ENCODE peak calls at places on chromosomes 16 and 17, in nine cellular contexts. One of them, this sample, is unnamed.

GRCh38 chr17:67994827-67995567 is 1.3 kb downstream of the C17orf58 start:
- DNase-seq in HL-60: no peak
- DNase-seq in thoracic aorta: no peak
- DNase-seq in activated CD8-positive, alpha-beta T cell treated with anti-CD3 and anti-CD28 coated beads for 36 hours: no peak
- DNase-seq in left ventricle myocardium inferior: no peak
- DNase-seq in astrocyte of the spinal cord: peak; percentile 75
- DNase-seq in OCI-LY7: peak; percentile 12
- DNase-seq in choroid plexus epithelial cell: peak; percentile 85
- DNase-seq in AG04449: peak; percentile 42
- DNase-seq in this sample: no peak

GRCh38 chr17:3915642-3916012 is 638 bp downstream of the P2RX1 start:
- DNase-seq in AG04449: no peak
- DNase-seq in activated CD8-positive, alpha-beta T cell treated with anti-CD3 and anti-CD28 coated beads for 36 hours: peak; percentile 20
- DNase-seq in left ventricle myocardium inferior: no peak
- DNase-seq in choroid plexus epithelial cell: no peak
- DNase-seq in OCI-LY7: no peak
- DNase-seq in HL-60: peak; percentile 13
- DNase-seq in thoracic aorta: no peak
- DNase-seq in astrocyte of the spinal cord: no peak
- DNase-seq in this sample: no peak

GRCh38 chr17:77640242-77640641 is 318.3 kb upstream of the TNRC6C start:
- DNase-seq in OCI-LY7: no peak
- DNase-seq in AG04449: no peak
- DNase-seq in activated CD8-positive, alpha-beta T cell treated with anti-CD3 and anti-CD28 coated beads for 36 hours: no peak
- DNase-seq in thoracic aorta: no peak
- DNase-seq in choroid plexus epithelial cell: no peak
- DNase-seq in left ventricle myocardium inferior: no peak
- DNase-seq in HL-60: no peak
- DNase-seq in astrocyte of the spinal cord: no peak
- DNase-seq in this sample: no peak

GRCh38 chr17:12737740-12738469 is 51.4 kb upstream of the ARHGAP44 start:
- DNase-seq in OCI-LY7: no peak
- DNase-seq in HL-60: no peak
- DNase-seq in left ventricle myocardium inferior: no peak
- DNase-seq in activated CD8-positive, alpha-beta T cell treated with anti-CD3 and anti-CD28 coated beads for 36 hours: no peak
- DNase-seq in thoracic aorta: no peak
- DNase-seq in AG04449: no peak
- DNase-seq in choroid plexus epithelial cell: peak; percentile 15
- DNase-seq in astrocyte of the spinal cord: no peak
- DNase-seq in this sample: no peak

GRCh38 chr16:27096375-27096774 is 29.6 kb downstream of the C16orf82 start:
- DNase-seq in AG04449: no peak
- DNase-seq in thoracic aorta: no peak
- DNase-seq in HL-60: no peak
- DNase-seq in activated CD8-positive, alpha-beta T cell treated with anti-CD3 and anti-CD28 coated beads for 36 hours: no peak
- DNase-seq in OCI-LY7: no peak
- DNase-seq in left ventricle myocardium inferior: no peak
- DNase-seq in choroid plexus epithelial cell: no peak
- DNase-seq in astrocyte of the spinal cord: no peak
- DNase-seq in this sample: no peak

GRCh38 chr17:57312242-57312641 is 55.9 kb downstream of the MSI2 start:
- DNase-seq in activated CD8-positive, alpha-beta T cell treated with anti-CD3 and anti-CD28 coated beads for 36 hours: no peak
- DNase-seq in HL-60: peak; percentile 5
- DNase-seq in thoracic aorta: no peak
- DNase-seq in choroid plexus epithelial cell: peak; percentile 17
- DNase-seq in OCI-LY7: no peak
- DNase-seq in astrocyte of the spinal cord: no peak
- DNase-seq in AG04449: no peak
- DNase-seq in left ventricle myocardium inferior: no peak
- DNase-seq in this sample: no peak

GRCh38 chr17:77887464-77888241 is 70.8 kb upstream of the TNRC6C start:
- DNase-seq in HL-60: no peak
- DNase-seq in astrocyte of the spinal cord: peak; percentile 43
- DNase-seq in thoracic aorta: peak; percentile 91
- DNase-seq in AG04449: no peak
- DNase-seq in OCI-LY7: peak; percentile 33
- DNase-seq in left ventricle myocardium inferior: peak; percentile 88
- DNase-seq in choroid plexus epithelial cell: peak; percentile 66
- DNase-seq in activated CD8-positive, alpha-beta T cell treated with anti-CD3 and anti-CD28 coated beads for 36 hours: peak; percentile 80
- DNase-seq in this sample: peak; percentile 59

GRCh38 chr16:82146957-82147356 is 23.1 kb downstream of the MPHOSPH6 start:
- DNase-seq in left ventricle myocardium inferior: no peak
- DNase-seq in OCI-LY7: no peak
- DNase-seq in thoracic aorta: no peak
- DNase-seq in choroid plexus epithelial cell: no peak
- DNase-seq in activated CD8-positive, alpha-beta T cell treated with anti-CD3 and anti-CD28 coated beads for 36 hours: no peak
- DNase-seq in AG04449: no peak
- DNase-seq in HL-60: no peak
- DNase-seq in astrocyte of the spinal cord: no peak
- DNase-seq in this sample: no peak

GRCh38 chr17:80005360-80006338 is 30.0 kb downstream of the TBC1D16 start:
- DNase-seq in activated CD8-positive, alpha-beta T cell treated with anti-CD3 and anti-CD28 coated beads for 36 hours: peak; percentile 66
- DNase-seq in astrocyte of the spinal cord: peak; percentile 33
- DNase-seq in choroid plexus epithelial cell: peak; percentile 56
- DNase-seq in HL-60: peak; percentile 40
- DNase-seq in thoracic aorta: no peak
- DNase-seq in OCI-LY7: peak; percentile 72
- DNase-seq in left ventricle myocardium inferior: no peak
- DNase-seq in AG04449: no peak
- DNase-seq in this sample: no peak

GRCh38 chr16:31093132-31093703 is 1.4 kb downstream of the VKORC1 start:
- DNase-seq in choroid plexus epithelial cell: peak; percentile 56
- DNase-seq in HL-60: peak; percentile 26
- DNase-seq in OCI-LY7: peak; percentile 59
- DNase-seq in astrocyte of the spinal cord: peak; percentile 32
- DNase-seq in activated CD8-positive, alpha-beta T cell treated with anti-CD3 and anti-CD28 coated beads for 36 hours: peak; percentile 37
- DNase-seq in left ventricle myocardium inferior: no peak
- DNase-seq in thoracic aorta: no peak
- DNase-seq in AG04449: no peak
- DNase-seq in this sample: no peak

GRCh38 chr16:2663553-2664521 is 18.5 kb upstream of the KCTD5 start:
- DNase-seq in left ventricle myocardium inferior: no peak
- DNase-seq in AG04449: peak; percentile 14
- DNase-seq in thoracic aorta: no peak
- DNase-seq in choroid plexus epithelial cell: peak; percentile 7
- DNase-seq in activated CD8-positive, alpha-beta T cell treated with anti-CD3 and anti-CD28 coated beads for 36 hours: peak; percentile 85
- DNase-seq in astrocyte of the spinal cord: peak; percentile 20
- DNase-seq in HL-60: no peak
- DNase-seq in OCI-LY7: no peak
- DNase-seq in this sample: peak; percentile 76

GRCh38 chr16:89375021-89375420 is 115.3 kb downstream of the ANKRD11 start:
- DNase-seq in thoracic aorta: no peak
- DNase-seq in astrocyte of the spinal cord: no peak
- DNase-seq in activated CD8-positive, alpha-beta T cell treated with anti-CD3 and anti-CD28 coated beads for 36 hours: no peak
- DNase-seq in OCI-LY7: peak; percentile 73
- DNase-seq in left ventricle myocardium inferior: no peak
- DNase-seq in AG04449: no peak
- DNase-seq in choroid plexus epithelial cell: peak; percentile 58
- DNase-seq in HL-60: no peak
- DNase-seq in this sample: no peak

GRCh38 chr16:78509965-78510364 is 410.5 kb downstream of the WWOX start:
- DNase-seq in choroid plexus epithelial cell: no peak
- DNase-seq in astrocyte of the spinal cord: no peak
- DNase-seq in thoracic aorta: no peak
- DNase-seq in AG04449: no peak
- DNase-seq in activated CD8-positive, alpha-beta T cell treated with anti-CD3 and anti-CD28 coated beads for 36 hours: no peak
- DNase-seq in OCI-LY7: no peak
- DNase-seq in HL-60: no peak
- DNase-seq in left ventricle myocardium inferior: no peak
- DNase-seq in this sample: no peak
- TF ChIP-seq CTCF in choroid plexus epithelial cell: no peak
- TF ChIP-seq CTCF in astrocyte of the spinal cord: no peak
- TF ChIP-seq CTCF in thoracic aorta: no peak
- TF ChIP-seq CTCF in AG04449: no peak
- TF ChIP-seq CTCF in activated CD8-positive, alpha-beta T cell treated with anti-CD3 and anti-CD28 coated beads for 36 hours: no peak
- TF ChIP-seq CTCF in OCI-LY7: no peak
- TF ChIP-seq CTCF in HL-60: no peak
- TF ChIP-seq CTCF in left ventricle myocardium inferior: no peak
- TF ChIP-seq CTCF in this sample: no peak

GRCh38 chr16:58843675-58844074 is 109.6 kb upstream of the GOT2 start:
- DNase-seq in AG04449: peak; percentile 4
- DNase-seq in activated CD8-positive, alpha-beta T cell treated with anti-CD3 and anti-CD28 coated beads for 36 hours: no peak
- DNase-seq in HL-60: peak; percentile 11
- DNase-seq in OCI-LY7: peak; percentile 37
- DNase-seq in left ventricle myocardium inferior: no peak
- DNase-seq in astrocyte of the spinal cord: peak; percentile 40
- DNase-seq in thoracic aorta: no peak
- DNase-seq in choroid plexus epithelial cell: peak; percentile 53
- DNase-seq in this sample: no peak
- TF ChIP-seq CTCF in AG04449: no peak
- TF ChIP-seq CTCF in activated CD8-positive, alpha-beta T cell treated with anti-CD3 and anti-CD28 coated beads for 36 hours: no peak
- TF ChIP-seq CTCF in HL-60: peak; percentile 12
- TF ChIP-seq CTCF in OCI-LY7: peak; percentile 72
- TF ChIP-seq CTCF in left ventricle myocardium inferior: peak; percentile 18
- TF ChIP-seq CTCF in astrocyte of the spinal cord: peak; percentile 15
- TF ChIP-seq CTCF in thoracic aorta: no peak
- TF ChIP-seq CTCF in choroid plexus epithelial cell: peak; percentile 20
- TF ChIP-seq CTCF in this sample: no peak

GRCh38 chr17:18093616-18094408 is 6.1 kb downstream of the DRG2 start:
- DNase-seq in HL-60: peak; percentile 11
- DNase-seq in astrocyte of the spinal cord: peak; percentile 55
- DNase-seq in left ventricle myocardium inferior: peak; percentile 74
- DNase-seq in AG04449: no peak
- DNase-seq in thoracic aorta: no peak
- DNase-seq in activated CD8-positive, alpha-beta T cell treated with anti-CD3 and anti-CD28 coated beads for 36 hours: peak; percentile 51
- DNase-seq in choroid plexus epithelial cell: peak; percentile 92
- DNase-seq in OCI-LY7: peak; percentile 22
- DNase-seq in this sample: no peak

GRCh38 chr17:18089613-18090012 is 1.9 kb downstream of the DRG2 start:
- DNase-seq in OCI-LY7: no peak
- DNase-seq in HL-60: no peak
- DNase-seq in AG04449: no peak
- DNase-seq in astrocyte of the spinal cord: no peak
- DNase-seq in choroid plexus epithelial cell: no peak
- DNase-seq in left ventricle myocardium inferior: no peak
- DNase-seq in thoracic aorta: no peak
- DNase-seq in activated CD8-positive, alpha-beta T cell treated with anti-CD3 and anti-CD28 coated beads for 36 hours: no peak
- DNase-seq in this sample: no peak

GRCh38 chr17:18084256-18084655 is 3.5 kb upstream of the DRG2 start:
- DNase-seq in astrocyte of the spinal cord: no peak
- DNase-seq in choroid plexus epithelial cell: no peak
- DNase-seq in left ventricle myocardium inferior: no peak
- DNase-seq in HL-60: no peak
- DNase-seq in thoracic aorta: no peak
- DNase-seq in OCI-LY7: no peak
- DNase-seq in activated CD8-positive, alpha-beta T cell treated with anti-CD3 and anti-CD28 coated beads for 36 hours: no peak
- DNase-seq in AG04449: no peak
- DNase-seq in this sample: no peak

DNA sequence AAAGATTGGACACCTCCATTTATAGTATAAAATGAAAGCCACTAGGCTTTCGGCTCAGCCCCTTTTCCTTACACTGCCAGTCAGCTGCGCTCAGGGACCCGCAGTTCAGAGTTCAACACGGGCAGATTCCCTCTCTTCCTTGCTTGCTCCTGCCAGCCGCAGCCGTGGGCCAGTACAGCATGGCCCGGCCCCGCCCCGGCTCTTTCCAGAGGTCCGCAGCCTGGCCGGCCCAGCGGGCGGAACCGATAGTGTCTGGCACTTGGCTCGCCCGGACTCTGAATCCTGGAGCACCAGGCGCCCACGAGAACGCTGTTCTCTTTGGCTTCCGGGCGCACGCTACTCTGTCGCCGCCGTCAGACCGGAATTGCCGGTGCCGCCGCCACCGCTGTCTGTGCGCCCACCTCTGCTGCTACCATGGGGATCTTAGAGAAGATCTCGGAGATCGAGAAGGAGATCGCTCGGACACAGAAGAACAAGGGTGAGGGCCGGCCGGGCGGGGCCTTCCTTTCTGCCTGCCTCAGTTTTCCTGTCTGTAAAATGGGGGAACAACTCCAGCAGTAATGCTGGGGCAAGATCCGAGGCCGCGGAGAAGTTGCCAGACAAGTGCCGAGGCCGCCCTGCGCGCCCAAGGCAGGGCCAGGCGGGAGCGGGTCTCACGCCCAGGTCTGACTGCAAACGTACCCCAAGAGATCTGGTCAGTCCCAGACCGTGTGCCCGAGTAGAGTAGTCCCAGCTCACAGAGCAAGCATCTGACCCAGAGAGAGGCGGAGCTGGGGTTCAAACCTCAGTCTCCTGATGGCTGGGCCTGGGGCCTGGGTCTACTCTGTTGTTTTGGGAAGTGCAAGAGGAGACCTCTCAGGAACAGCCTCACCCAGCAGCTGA is at the start of gene DRG2:
- DNase-seq in thoracic aorta: peak; percentile 68
- DNase-seq in activated CD8-positive, alpha-beta T cell treated with anti-CD3 and anti-CD28 coated beads for 36 hours: peak; percentile 91
- DNase-seq in AG04449: peak; percentile 40
- DNase-seq in astrocyte of the spinal cord: peak; percentile 92
- DNase-seq in choroid plexus epithelial cell: peak; percentile 94
- DNase-seq in left ventricle myocardium inferior: peak; percentile 92
- DNase-seq in HL-60: peak; percentile 76
- DNase-seq in OCI-LY7: peak; percentile 91
- DNase-seq in this sample: peak; percentile 59
- TF ChIP-seq CTCF in thoracic aorta: no peak
- TF ChIP-seq CTCF in activated CD8-positive, alpha-beta T cell treated with anti-CD3 and anti-CD28 coated beads for 36 hours: no peak
- TF ChIP-seq CTCF in AG04449: peak; percentile 29
- TF ChIP-seq CTCF in astrocyte of the spinal cord: no peak
- TF ChIP-seq CTCF in choroid plexus epithelial cell: peak; percentile 33
- TF ChIP-seq CTCF in left ventricle myocardium inferior: peak; percentile 16
- TF ChIP-seq CTCF in HL-60: no peak
- TF ChIP-seq CTCF in OCI-LY7: no peak
- TF ChIP-seq CTCF in this sample: no peak

GRCh38 chr17:29619251-29619650 is 3.5 kb downstream of the CORO6 start:
- DNase-seq in OCI-LY7: peak; percentile 45
- DNase-seq in HL-60: peak; percentile 24
- DNase-seq in AG04449: no peak
- DNase-seq in astrocyte of the spinal cord: peak; percentile 29
- DNase-seq in left ventricle myocardium inferior: no peak
- DNase-seq in choroid plexus epithelial cell: peak; percentile 59
- DNase-seq in thoracic aorta: no peak
- DNase-seq in activated CD8-positive, alpha-beta T cell treated with anti-CD3 and anti-CD28 coated beads for 36 hours: peak; percentile 57
- DNase-seq in this sample: no peak
- TF ChIP-seq CTCF in OCI-LY7: peak; percentile 64
- TF ChIP-seq CTCF in HL-60: peak; percentile 3
- TF ChIP-seq CTCF in AG04449: peak; percentile 49
- TF ChIP-seq CTCF in astrocyte of the spinal cord: peak; percentile 41
- TF ChIP-seq CTCF in left ventricle myocardium inferior: peak; percentile 58
- TF ChIP-seq CTCF in choroid plexus epithelial cell: peak; percentile 46
- TF ChIP-seq CTCF in thoracic aorta: peak; percentile 21
- TF ChIP-seq CTCF in activated CD8-positive, alpha-beta T cell treated with anti-CD3 and anti-CD28 coated beads for 36 hours: peak; percentile 39
- TF ChIP-seq CTCF in this sample: peak; percentile 11

DNA sequence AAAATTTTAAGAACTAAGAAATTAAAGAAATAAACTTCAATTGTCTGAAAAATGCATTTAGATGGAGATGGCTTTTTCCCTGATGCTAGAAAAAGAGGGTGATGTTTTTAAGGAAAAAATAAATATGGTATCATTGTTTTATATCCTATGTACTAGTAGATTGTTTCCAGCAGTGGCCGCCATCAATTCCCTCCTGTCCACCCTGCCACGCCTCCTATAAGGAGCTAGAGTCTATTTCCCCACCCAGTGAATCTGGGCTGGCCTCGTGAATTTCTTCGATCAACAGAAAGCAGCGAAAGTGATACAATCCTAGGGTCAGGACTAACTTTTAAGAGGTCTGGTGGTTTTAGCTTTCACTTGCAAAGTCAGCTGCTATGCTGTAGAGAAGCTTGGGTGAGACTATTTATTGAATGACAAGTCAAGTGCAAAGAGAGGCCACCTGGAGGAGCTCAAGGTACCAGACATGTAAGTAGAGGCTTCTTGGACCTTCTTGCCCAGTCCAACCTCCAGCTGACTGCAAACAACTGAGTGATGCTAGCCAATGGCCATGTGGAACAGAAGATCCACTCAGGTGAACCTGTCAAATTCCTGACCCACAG is 80.9 kb upstream of the MTMR4 start:
- DNase-seq in AG04449: no peak
- DNase-seq in OCI-LY7: peak; percentile 10
- DNase-seq in choroid plexus epithelial cell: no peak
- DNase-seq in left ventricle myocardium inferior: no peak
- DNase-seq in astrocyte of the spinal cord: no peak
- DNase-seq in activated CD8-positive, alpha-beta T cell treated with anti-CD3 and anti-CD28 coated beads for 36 hours: peak; percentile 13
- DNase-seq in HL-60: no peak
- DNase-seq in thoracic aorta: no peak
- DNase-seq in this sample: no peak
- TF ChIP-seq CTCF in AG04449: no peak
- TF ChIP-seq CTCF in OCI-LY7: peak; percentile 28
- TF ChIP-seq CTCF in choroid plexus epithelial cell: no peak
- TF ChIP-seq CTCF in left ventricle myocardium inferior: no peak
- TF ChIP-seq CTCF in astrocyte of the spinal cord: no peak
- TF ChIP-seq CTCF in activated CD8-positive, alpha-beta T cell treated with anti-CD3 and anti-CD28 coated beads for 36 hours: no peak
- TF ChIP-seq CTCF in HL-60: no peak
- TF ChIP-seq CTCF in thoracic aorta: no peak
- TF ChIP-seq CTCF in this sample: no peak